ENCODE peak calls at places on chromosomes 5 and 9, in four cellular contexts. M, S, C and T are unnamed samples.

GRCh38 chr5:2896371-2897275 is 145.1 kb upstream of the IRX2 start:
- DNase-seq in M (no peak), S (no peak), C (no peak), T (no peak)

GRCh38 chr5:140364472-140364765 is 4.4 kb downstream of the SLC4A9 start:
- DNase-seq in M (no peak), S (no peak), C (no peak), T (no peak)

GRCh38 chr5:135596788-135597187 is 18.0 kb upstream of the CXCL14 start:
- DNase-seq in M (no peak), S (no peak), C (no peak), T (no peak)

GRCh38 chr9:17906204-17906840 is 327.5 kb downstream of the SH3GL2 start:
- DNase-seq in M (peak), S (no peak), C (no peak), T (peak)

GRCh38 chr5:133273661-133274596 is 222.1 kb downstream of the HSPA4 start:
- DNase-seq in M (no peak), S (peak), C (no peak), T (no peak)

GRCh38 chr9:129121483-129121882 is 10.3 kb downstream of the PTPA start:
- DNase-seq in M (no peak), S (peak), C (no peak), T (no peak)

GRCh38 chr9:93435386-93435785 is 16.1 kb upstream of the FAM120A start:
- DNase-seq in M (no peak), S (no peak), C (no peak), T (no peak)

GRCh38 chr5:175670358-175670757 is 12.5 kb downstream of the HRH2 start:
- DNase-seq in M (no peak), S (no peak), C (no peak), T (no peak)

GRCh38 chr5:50720061-50720460 is 53.6 kb downstream of the PARP8 start:
- DNase-seq in M (no peak), S (no peak), C (no peak), T (no peak)

GRCh38 chr5:36068751-36069281 is 2.1 kb upstream of the UGT3A2 start:
- DNase-seq in M (no peak), S (no peak), C (no peak), T (no peak)

GRCh38 chr9:136796238-136796774 is at the start of gene CCDC183:
- DNase-seq in M (no peak), S (no peak), C (no peak), T (no peak)

GRCh38 chr9:124124729-124125589 is 113.4 kb downstream of the LHX2 start:
- DNase-seq in M (no peak), S (no peak), C (no peak), T (no peak)

GRCh38 chr5:67206381-67207328 is 10.1 kb upstream of the CD180 start:
- DNase-seq in M (no peak), S (peak), C (peak), T (peak)

GRCh38 chr5:6080930-6081726 is 297.2 kb downstream of the MED10 start:
- DNase-seq in M (no peak), S (no peak), C (no peak), T (no peak)

GRCh38 chr5:168788107-168788506 is 208.9 kb upstream of the PANK3 start:
- DNase-seq in M (no peak), S (no peak), C (no peak), T (no peak)

GRCh38 chr9:80061096-80061495 is 489.3 kb downstream of the TLE4 start:
- DNase-seq in M (no peak), S (peak), C (no peak), T (no peak)

GRCh38 chr5:92394935-92395334 is 1011.8 kb upstream of the ARRDC3 start:
- DNase-seq in M (no peak), S (no peak), C (no peak), T (no peak)

GRCh38 chr5:158701406-158702177 is 398.1 kb downstream of the EBF1 start:
- DNase-seq in M (no peak), S (no peak), C (no peak), T (no peak)

GRCh38 chr5:143063175-143063970 is 293.2 kb downstream of the ARHGAP26 start:
- DNase-seq in M (peak), S (peak), C (no peak), T (no peak)

GRCh38 chr5:110414360-110414759 is 312.1 kb downstream of the TMEM232 start:
- DNase-seq in M (no peak), S (peak), C (no peak), T (no peak)

GRCh38 chr9:117205806-117206205 is 209.1 kb downstream of the ASTN2 start:
- DNase-seq in M (no peak), S (peak), C (no peak), T (no peak)

GRCh38 chr5:134140530-134141201 is 26.2 kb downstream of the TCF7 start:
- DNase-seq in M (peak), S (peak), C (peak), T (peak)

GRCh38 chr5:177008716-177009115 is 2.1 kb upstream of the UIMC1 start:
- DNase-seq in M (no peak), S (no peak), C (no peak), T (no peak)

GRCh38 chr9:126386088-126386487 is 59.5 kb downstream of the MVB12B start:
- DNase-seq in M (no peak), S (no peak), C (peak), T (no peak)

GRCh38 chr9:11269036-11269435 is 656.2 kb upstream of the PTPRD start:
- DNase-seq in M (no peak), S (no peak), C (no peak), T (no peak)

GRCh38 chr5:140823475-140823874 is 2.1 kb downstream of the PCDHA5 start:
- DNase-seq in M (no peak), S (no peak), C (no peak), T (no peak)

GRCh38 chr5:88674262-88675158 is 208.5 kb downstream of the MEF2C start:
- DNase-seq in M (no peak), S (no peak), C (no peak), T (no peak)

GRCh38 chr9:109036744-109037680 is 23.7 kb upstream of the CTNNAL1 start:
- DNase-seq in M (no peak), S (no peak), C (peak), T (no peak)

GRCh38 chr5:175861337-175862130 is 9.8 kb upstream of the CPLX2 start:
- DNase-seq in M (no peak), S (no peak), C (no peak), T (no peak)

GRCh38 chr5:51843893-51844292 is 460.6 kb downstream of the ISL1 start:
- DNase-seq in M (no peak), S (no peak), C (no peak), T (no peak)

GRCh38 chr5:37803487-37803886 is 36.4 kb downstream of the GDNF start:
- DNase-seq in M (no peak), S (no peak), C (no peak), T (no peak)

GRCh38 chr9:81609782-81610738 is 79.3 kb downstream of the TLE1 start:
- DNase-seq in M (no peak), S (peak), C (no peak), T (no peak)

GRCh38 chr5:181188700-181189362 is 16.2 kb downstream of the TRIM7 start:
- DNase-seq in M (peak), S (peak), C (peak), T (peak)

GRCh38 chr5:168023190-168023589 is 268.3 kb upstream of the WWC1 start:
- DNase-seq in M (peak), S (no peak), C (no peak), T (no peak)

GRCh38 chr5:135437796-135438560 is 9.2 kb downstream of the DCANP1 start:
- DNase-seq in M (peak), S (peak), C (no peak), T (peak)

GRCh38 chr9:131395745-131396479 is 2.0 kb downstream of the PRRC2B start:
- DNase-seq in M (no peak), S (no peak), C (peak), T (no peak)
- TF ChIP-seq CTCF in M (no peak), S (no peak), C (no peak), T (no peak)

DNA sequence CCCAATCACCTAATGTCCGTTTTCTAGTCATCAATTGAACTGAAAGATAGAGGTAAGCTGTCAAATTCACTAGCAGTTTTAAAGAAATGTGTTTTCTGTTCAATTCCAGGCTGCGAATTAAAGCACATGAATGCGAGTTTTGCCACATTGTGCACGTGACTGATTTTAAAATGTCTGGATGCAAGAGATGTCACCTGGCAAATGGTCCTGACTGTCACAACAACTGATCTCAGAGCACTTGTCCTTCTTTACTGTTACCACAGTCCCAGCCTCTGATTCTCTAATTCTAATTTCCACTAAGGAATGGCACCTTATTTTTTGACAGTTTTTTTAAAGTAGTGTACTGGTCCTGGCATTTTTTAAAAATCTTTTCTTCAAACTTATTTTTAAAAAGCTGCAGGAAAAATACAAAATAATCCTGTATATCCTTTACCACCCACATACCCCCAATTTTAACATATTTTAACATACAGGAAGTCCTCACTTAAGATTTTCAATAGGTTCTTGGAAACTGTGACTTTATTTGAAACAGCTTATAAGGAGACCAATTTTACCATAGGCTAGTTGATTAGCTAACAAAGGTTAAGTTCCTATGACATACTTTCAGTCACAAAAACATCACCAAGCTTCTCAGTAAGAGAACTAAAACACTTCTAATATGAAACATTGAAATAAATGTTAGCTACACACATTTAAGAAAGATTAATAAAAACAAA is 1364.3 kb downstream of the EFNA5 start:
- DNase-seq in M (no peak), S (no peak), C (no peak), T (no peak)
- TF ChIP-seq POLR2A in M (no peak), S (no peak), C (no peak), T (no peak)

GRCh38 chr5:172902497-172903472 is 56.4 kb upstream of the RPL26L1 start:
- DNase-seq in M (peak), S (peak), C (peak), T (peak)
- TF ChIP-seq CTCF in M (peak), S (peak), C (peak), T (peak)

DNA sequence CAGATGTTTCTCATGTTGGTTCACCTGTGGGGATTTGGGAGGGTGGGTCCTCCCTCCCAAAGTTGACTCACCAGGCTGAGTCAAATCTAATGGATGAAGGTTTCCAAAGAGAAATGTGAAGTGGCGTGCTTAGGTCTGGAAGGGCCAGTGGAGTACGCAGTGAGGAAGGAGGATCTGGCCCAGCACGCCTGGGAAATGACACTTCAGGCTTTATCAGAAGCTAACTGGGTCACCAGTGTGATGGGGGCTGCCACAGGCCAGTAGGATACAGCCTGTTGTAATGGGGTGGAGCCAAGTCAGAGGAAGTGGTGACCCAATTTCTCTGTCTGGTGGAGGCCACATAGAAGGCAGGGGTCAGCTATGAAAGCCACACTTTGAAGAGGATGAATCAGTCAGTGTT is 18.0 kb downstream of the POLR1E start:
- DNase-seq in M (no peak), S (peak), C (no peak), T (no peak)
- TF ChIP-seq POLR2A in M (no peak), S (no peak), C (no peak), T (no peak)

DNA sequence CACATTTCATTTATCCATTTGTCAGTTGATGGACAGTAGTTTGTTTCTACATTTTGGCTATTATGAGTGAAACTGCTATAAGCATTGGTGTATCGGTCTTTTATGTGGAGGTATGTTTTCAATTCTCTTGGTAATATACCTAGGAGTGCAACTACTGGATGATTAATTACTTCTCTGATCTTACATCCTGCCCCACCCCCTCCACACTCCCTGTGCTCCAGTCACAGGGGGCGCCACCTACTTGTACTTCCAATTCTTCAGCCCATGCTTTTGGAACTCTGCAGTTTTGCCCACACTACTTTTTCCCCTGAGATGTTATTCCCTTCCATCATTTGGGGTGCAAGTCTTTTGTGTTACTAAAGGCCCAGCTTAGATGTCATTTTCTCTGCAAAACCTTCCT is 42.0 kb downstream of the SEC61B start:
- DNase-seq in M (no peak), S (no peak), C (peak), T (no peak)
- TF ChIP-seq CTCF in M (no peak), S (peak), C (no peak), T (no peak)

GRCh38 chr9:74496819-74497749 is at the start of gene RORB:
- DNase-seq in M (peak), S (peak), C (peak), T (peak)
- TF ChIP-seq POLR2A in M (no peak), S (no peak), C (no peak), T (no peak)

DNA sequence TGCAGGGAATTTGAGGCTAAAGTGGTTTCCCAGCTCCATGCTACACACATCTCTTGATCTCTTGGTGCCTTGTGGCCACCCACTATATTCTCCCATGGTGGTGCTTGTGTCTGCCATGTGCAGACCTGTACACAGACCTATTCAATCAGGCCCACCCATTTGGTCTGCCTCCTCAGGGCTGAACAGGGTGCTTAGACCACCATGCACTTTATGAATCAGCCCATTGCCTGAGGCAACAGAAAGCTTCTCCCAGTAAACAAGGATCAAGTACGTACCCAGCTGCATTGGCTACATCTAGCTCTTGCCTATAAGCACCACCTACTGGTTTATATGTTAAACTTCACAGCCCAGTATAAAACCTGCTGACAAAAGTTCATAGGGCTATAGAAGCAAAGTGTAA is 664.3 kb upstream of the EDIL3 start:
- DNase-seq in M (no peak), S (peak), C (peak), T (no peak)
- TF ChIP-seq CTCF in M (no peak), S (peak), C (peak), T (no peak)

DNA sequence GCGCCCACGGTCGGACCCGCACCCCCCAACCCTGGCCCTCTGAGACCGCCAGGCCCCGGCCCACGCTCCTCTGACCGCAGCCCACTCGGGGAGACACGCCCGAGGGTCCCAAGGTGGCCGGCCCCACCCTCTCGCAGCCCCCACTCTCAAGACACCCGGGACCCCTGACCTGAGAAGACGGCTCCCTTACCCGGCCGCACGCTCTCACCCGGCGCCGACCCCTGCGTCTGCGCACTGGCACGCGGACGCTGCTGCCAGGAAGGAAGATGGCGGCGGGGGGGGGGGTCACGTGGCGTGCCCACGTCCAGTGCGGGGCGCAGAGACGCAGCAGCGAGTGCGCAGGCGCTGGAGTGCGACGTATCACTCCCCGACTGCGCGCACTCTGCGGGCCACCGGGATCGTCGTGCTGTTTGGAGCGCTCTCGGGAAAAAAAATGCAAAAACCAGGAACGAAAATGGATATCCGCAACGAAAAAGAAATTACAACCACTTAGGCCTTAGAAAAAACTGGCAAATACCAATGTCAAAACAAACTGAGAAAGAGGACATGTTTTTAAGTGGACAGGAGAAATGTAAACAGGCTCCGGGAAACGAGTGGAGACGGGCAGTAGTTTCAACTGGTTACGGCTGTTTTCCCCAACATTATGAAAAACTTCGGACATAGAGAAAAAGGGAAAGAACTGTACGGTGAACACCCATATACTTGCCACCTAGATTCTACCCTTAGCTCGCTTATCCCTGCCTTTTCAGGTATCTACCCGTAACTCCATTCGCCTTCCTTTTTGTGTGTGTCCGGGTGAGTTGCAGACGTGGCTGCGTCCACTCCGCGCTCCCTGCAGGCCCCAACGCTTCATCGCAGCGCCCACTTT is at the start of gene MRPL36:
- DNase-seq in M (peak), S (peak), C (peak), T (peak)
- TF ChIP-seq POLR2A in M (peak), S (peak), C (peak), T (no peak)